ENCODE peak calls at places on chromosomes 3 and 15, in six cellular contexts. One of them, this sample, is unnamed.

GRCh38 chr3:98977520-98977919 is 76.0 kb upstream of the DCBLD2 start:
- DNase-seq in K562: no peak
- DNase-seq in fibroblast of mammary gland: peak; percentile 95
- DNase-seq in heart left ventricle: no peak
- DNase-seq in lower lobe of right lung: no peak
- DNase-seq in foreskin fibroblast: peak; percentile 89
- DNase-seq in this sample: no peak

GRCh38 chr3:45191424-45191823 is 34.7 kb downstream of the TMEM158 start:
- DNase-seq in K562: no peak
- DNase-seq in heart left ventricle: no peak
- DNase-seq in foreskin fibroblast: no peak
- DNase-seq in lower lobe of right lung: no peak
- DNase-seq in fibroblast of mammary gland: no peak
- DNase-seq in this sample: no peak

GRCh38 chr3:185750702-185751101 is 74.1 kb downstream of the IGF2BP2 start:
- DNase-seq in fibroblast of mammary gland: no peak
- DNase-seq in lower lobe of right lung: no peak
- DNase-seq in heart left ventricle: no peak
- DNase-seq in foreskin fibroblast: no peak
- DNase-seq in K562: no peak
- DNase-seq in this sample: no peak

GRCh38 chr3:78134496-78134895 is 1094.6 kb downstream of the ROBO2 start:
- DNase-seq in fibroblast of mammary gland: no peak
- DNase-seq in K562: no peak
- DNase-seq in foreskin fibroblast: no peak
- DNase-seq in heart left ventricle: no peak
- DNase-seq in lower lobe of right lung: no peak
- DNase-seq in this sample: no peak

GRCh38 chr3:98555025-98555379 is 23.2 kb downstream of the GPR15 start:
- DNase-seq in heart left ventricle: no peak
- DNase-seq in fibroblast of mammary gland: no peak
- DNase-seq in K562: no peak
- DNase-seq in lower lobe of right lung: no peak
- DNase-seq in foreskin fibroblast: no peak
- DNase-seq in this sample: no peak

GRCh38 chr3:110384601-110385000 is 687.0 kb upstream of the NECTIN3 start:
- DNase-seq in heart left ventricle: no peak
- DNase-seq in lower lobe of right lung: no peak
- DNase-seq in K562: no peak
- DNase-seq in fibroblast of mammary gland: peak; percentile 72
- DNase-seq in foreskin fibroblast: peak; percentile 64
- DNase-seq in this sample: peak; percentile 19

GRCh38 chr3:13498354-13499060 is 18.4 kb downstream of the HDAC11 start:
- DNase-seq in lower lobe of right lung: peak; percentile 39
- DNase-seq in K562: no peak
- DNase-seq in foreskin fibroblast: no peak
- DNase-seq in heart left ventricle: peak; percentile 42
- DNase-seq in fibroblast of mammary gland: no peak
- DNase-seq in this sample: no peak

GRCh38 chr15:67319968-67320367 is 65.4 kb downstream of the IQCH start:
- DNase-seq in fibroblast of mammary gland: no peak
- DNase-seq in K562: no peak
- DNase-seq in foreskin fibroblast: no peak
- DNase-seq in lower lobe of right lung: no peak
- DNase-seq in heart left ventricle: no peak
- DNase-seq in this sample: no peak

GRCh38 chr3:28081533-28081947 is 159.9 kb upstream of the CMC1 start:
- DNase-seq in foreskin fibroblast: no peak
- DNase-seq in heart left ventricle: no peak
- DNase-seq in K562: no peak
- DNase-seq in lower lobe of right lung: no peak
- DNase-seq in fibroblast of mammary gland: no peak
- DNase-seq in this sample: no peak

GRCh38 chr15:41774062-41774872 is at the start of gene MAPKBP1:
- DNase-seq in lower lobe of right lung: peak; percentile 99
- DNase-seq in heart left ventricle: peak; percentile 98
- DNase-seq in K562: peak; percentile 98
- DNase-seq in fibroblast of mammary gland: peak; percentile 97
- DNase-seq in foreskin fibroblast: peak; percentile 100
- DNase-seq in this sample: peak; percentile 93
- H3K4me3 ChIP-seq in lower lobe of right lung: peak within 1 kb of the TSS; percentile 85
- H3K4me3 ChIP-seq in heart left ventricle: peak within 1 kb of the TSS; percentile 78
- H3K4me3 ChIP-seq in K562: peak within 1 kb of the TSS; percentile 54
- H3K4me3 ChIP-seq in fibroblast of mammary gland: peak within 1 kb of the TSS; percentile 85
- H3K4me3 ChIP-seq in foreskin fibroblast: peak within 1 kb of the TSS; percentile 87
- H3K4me3 ChIP-seq in this sample: peak within 1 kb of the TSS; percentile 90

DNA sequence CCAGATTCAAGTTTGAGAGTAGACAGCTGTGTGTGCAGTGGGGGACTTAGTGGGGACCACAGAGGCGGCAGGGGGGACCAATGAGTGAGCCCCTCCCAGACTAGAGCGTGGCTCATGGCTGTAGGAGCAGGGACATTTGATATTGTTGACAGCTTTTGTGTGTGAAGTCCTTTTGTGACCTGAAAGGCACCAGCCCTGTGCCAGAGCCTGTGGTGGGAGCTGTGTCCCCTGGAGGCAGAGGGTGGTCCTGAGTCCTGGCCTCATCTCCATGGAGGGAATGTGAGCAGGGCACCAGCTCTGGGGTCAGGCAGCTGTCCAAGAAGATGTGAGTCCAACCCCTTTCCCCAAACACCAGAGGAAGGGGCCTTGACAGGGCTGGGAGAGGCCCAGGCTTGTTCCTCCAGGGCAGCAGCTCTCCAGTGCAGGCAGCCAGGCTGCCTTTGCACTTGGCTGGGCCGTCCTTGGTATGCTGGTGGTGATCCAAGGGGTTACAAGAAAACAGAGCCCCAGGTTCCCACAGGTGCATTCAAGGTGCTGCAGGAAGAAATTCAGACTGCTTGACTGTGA is 10.1 kb upstream of the C3orf22 start:
- DNase-seq in foreskin fibroblast: no peak
- DNase-seq in fibroblast of mammary gland: no peak
- DNase-seq in lower lobe of right lung: no peak
- DNase-seq in heart left ventricle: no peak
- DNase-seq in K562: no peak
- DNase-seq in this sample: no peak
- TF ChIP-seq CTCF in foreskin fibroblast: no peak
- TF ChIP-seq CTCF in fibroblast of mammary gland: no peak
- TF ChIP-seq CTCF in lower lobe of right lung: no peak
- TF ChIP-seq CTCF in heart left ventricle: no peak
- TF ChIP-seq CTCF in K562: no peak
- TF ChIP-seq CTCF in this sample: no peak

GRCh38 chr3:117790256-117790987 is 1080.8 kb downstream of the TUSC7 start:
- DNase-seq in K562: no peak
- DNase-seq in fibroblast of mammary gland: peak; percentile 3
- DNase-seq in lower lobe of right lung: no peak
- DNase-seq in foreskin fibroblast: peak; percentile 54
- DNase-seq in heart left ventricle: no peak
- DNase-seq in this sample: peak; percentile 21
- H3K4me3 ChIP-seq in K562: no peak overlapping the region
- H3K4me3 ChIP-seq in fibroblast of mammary gland: no peak overlapping the region
- H3K4me3 ChIP-seq in lower lobe of right lung: no peak overlapping the region
- H3K4me3 ChIP-seq in foreskin fibroblast: no peak overlapping the region
- H3K4me3 ChIP-seq in heart left ventricle: no peak overlapping the region
- H3K4me3 ChIP-seq in this sample: no peak overlapping the region

DNA sequence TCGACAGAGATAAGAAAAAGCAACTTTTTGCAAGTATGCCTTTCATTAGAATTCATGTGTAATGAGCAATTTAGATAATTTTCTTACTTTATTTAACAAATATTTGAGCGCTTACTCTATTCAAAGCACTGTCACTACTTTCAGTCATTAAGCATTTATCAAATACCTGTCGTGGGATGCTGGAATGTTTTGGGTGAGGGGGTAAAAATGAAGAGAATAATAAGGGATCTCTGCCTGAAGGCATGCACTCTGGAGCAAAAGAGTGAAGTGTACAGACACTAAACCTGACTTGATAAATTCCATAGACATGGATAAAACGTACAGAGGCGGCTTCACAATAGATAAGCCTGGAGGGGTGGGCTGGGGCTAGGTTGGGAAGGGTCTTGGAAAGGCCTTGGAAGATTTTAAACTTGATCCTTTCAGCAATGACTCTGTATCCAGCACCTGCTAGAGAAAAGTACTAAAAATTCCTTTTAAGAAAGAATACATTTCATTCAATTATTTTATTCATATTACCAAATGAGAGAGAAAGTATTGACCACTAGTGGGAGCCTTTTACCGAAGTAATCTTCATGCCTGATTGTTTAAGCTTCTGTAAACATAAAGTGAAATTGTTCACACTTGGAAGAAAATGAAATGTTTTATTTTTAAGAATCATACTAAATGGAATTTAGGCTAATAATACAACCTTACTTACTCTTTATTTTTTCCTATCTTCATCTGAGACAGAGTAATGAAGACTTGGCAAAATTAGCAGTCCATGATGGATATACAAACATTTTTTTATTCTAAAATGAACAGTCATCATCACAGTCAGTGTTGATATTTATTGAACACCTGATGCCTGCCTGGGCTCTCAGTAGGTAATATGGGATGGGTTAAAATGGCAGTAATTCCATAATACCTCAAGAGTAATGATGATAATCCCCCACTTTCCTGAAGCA is 113.2 kb downstream of the PPP2R3A start:
- DNase-seq in foreskin fibroblast: peak; percentile 49
- DNase-seq in heart left ventricle: no peak
- DNase-seq in K562: peak; percentile 24
- DNase-seq in lower lobe of right lung: no peak
- DNase-seq in fibroblast of mammary gland: peak; percentile 39
- DNase-seq in this sample: no peak
- TF ChIP-seq CTCF in foreskin fibroblast: peak; percentile 44
- TF ChIP-seq CTCF in heart left ventricle: peak; percentile 49
- TF ChIP-seq CTCF in K562: peak; percentile 69
- TF ChIP-seq CTCF in lower lobe of right lung: peak; percentile 62
- TF ChIP-seq CTCF in fibroblast of mammary gland: peak; percentile 68
- TF ChIP-seq CTCF in this sample: peak; percentile 36

DNA sequence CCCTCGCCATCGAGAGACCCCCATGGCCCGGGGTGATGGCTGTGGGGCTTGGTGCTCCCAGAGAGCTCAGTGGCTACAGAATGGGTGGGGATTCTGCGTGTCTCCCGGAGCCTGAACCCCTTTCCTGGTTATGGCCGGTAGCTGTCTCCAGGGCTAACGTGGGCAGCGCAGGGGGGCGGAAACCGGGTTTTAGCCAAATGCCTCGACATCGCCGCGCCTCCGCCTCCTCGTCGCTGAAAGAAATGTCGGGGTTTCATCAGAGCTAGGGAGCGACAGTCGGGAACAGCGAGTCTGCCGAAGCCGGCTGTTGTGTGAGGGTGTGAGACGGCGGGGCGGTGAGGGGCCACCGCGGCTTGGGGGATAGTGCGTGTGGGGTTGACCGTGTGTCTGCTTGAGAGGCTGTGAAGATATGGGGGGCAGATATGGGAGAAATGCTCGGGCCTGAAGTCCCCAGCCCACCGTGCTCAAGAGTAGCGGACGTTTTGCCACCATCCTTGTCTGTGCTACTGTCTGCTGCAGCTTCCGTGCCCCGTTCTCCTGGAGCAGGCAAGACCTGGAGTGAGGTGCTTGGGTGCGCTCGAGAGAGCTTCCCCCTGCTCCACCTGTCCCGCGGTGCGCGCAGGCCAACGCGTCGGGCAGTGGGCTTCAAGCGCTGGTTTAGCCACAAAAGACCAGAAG is 836 bp upstream of the ISLR2 start:
- DNase-seq in K562: no peak
- DNase-seq in heart left ventricle: no peak
- DNase-seq in lower lobe of right lung: no peak
- DNase-seq in fibroblast of mammary gland: no peak
- DNase-seq in foreskin fibroblast: peak; percentile 18
- DNase-seq in this sample: no peak
- H3K4me3 ChIP-seq in K562: no peak overlapping the region
- H3K4me3 ChIP-seq in heart left ventricle: peak overlapping the region; percentile 13
- H3K4me3 ChIP-seq in lower lobe of right lung: peak overlapping the region; percentile 46
- H3K4me3 ChIP-seq in fibroblast of mammary gland: no peak overlapping the region
- H3K4me3 ChIP-seq in foreskin fibroblast: no peak overlapping the region
- H3K4me3 ChIP-seq in this sample: no peak overlapping the region

DNA sequence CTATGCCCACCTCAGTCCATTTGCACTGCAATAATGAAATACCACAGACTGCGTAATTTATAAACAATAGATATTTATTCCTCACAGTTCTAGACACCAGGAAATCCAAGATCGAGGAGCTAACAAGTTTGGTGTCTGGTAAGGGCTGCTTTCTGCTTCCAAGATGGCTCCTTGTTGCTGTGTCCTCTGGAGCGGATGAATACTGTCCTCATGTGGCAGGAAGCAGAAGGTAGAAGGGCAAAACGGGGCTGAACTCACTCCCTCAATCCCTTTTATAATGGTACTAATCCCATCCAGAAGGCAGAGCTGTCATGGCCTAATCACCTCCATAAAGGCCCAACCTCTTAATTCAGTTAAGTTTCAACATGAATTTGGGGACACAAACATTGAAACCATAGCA is 75.3 kb downstream of the P2RY1 start:
- DNase-seq in foreskin fibroblast: peak; percentile 3
- DNase-seq in heart left ventricle: no peak
- DNase-seq in lower lobe of right lung: no peak
- DNase-seq in fibroblast of mammary gland: peak; percentile 4
- DNase-seq in K562: peak; percentile 55
- DNase-seq in this sample: no peak
- TF ChIP-seq CTCF in foreskin fibroblast: no peak
- TF ChIP-seq CTCF in heart left ventricle: no peak
- TF ChIP-seq CTCF in lower lobe of right lung: peak; percentile 24
- TF ChIP-seq CTCF in fibroblast of mammary gland: no peak
- TF ChIP-seq CTCF in K562: peak; percentile 63
- TF ChIP-seq CTCF in this sample: no peak

GRCh38 chr3:40190056-40190455 is 119.5 kb upstream of the EIF1B start:
- DNase-seq in foreskin fibroblast: no peak
- DNase-seq in K562: no peak
- DNase-seq in fibroblast of mammary gland: no peak
- DNase-seq in lower lobe of right lung: no peak
- DNase-seq in heart left ventricle: no peak
- DNase-seq in this sample: no peak

GRCh38 chr3:40187945-40188344 is 121.6 kb upstream of the EIF1B start:
- DNase-seq in fibroblast of mammary gland: no peak
- DNase-seq in foreskin fibroblast: no peak
- DNase-seq in heart left ventricle: no peak
- DNase-seq in K562: no peak
- DNase-seq in lower lobe of right lung: no peak
- DNase-seq in this sample: no peak

GRCh38 chr3:40185029-40185695 is 124.3 kb upstream of the EIF1B start:
- DNase-seq in fibroblast of mammary gland: no peak
- DNase-seq in lower lobe of right lung: no peak
- DNase-seq in K562: no peak
- DNase-seq in heart left ventricle: no peak
- DNase-seq in foreskin fibroblast: no peak
- DNase-seq in this sample: no peak

GRCh38 chr3:40189118-40189517 is 120.4 kb upstream of the EIF1B start:
- DNase-seq in K562: no peak
- DNase-seq in lower lobe of right lung: no peak
- DNase-seq in heart left ventricle: no peak
- DNase-seq in fibroblast of mammary gland: no peak
- DNase-seq in foreskin fibroblast: no peak
- DNase-seq in this sample: no peak

GRCh38 chr3:40186508-40186907 is 123.0 kb upstream of the EIF1B start:
- DNase-seq in heart left ventricle: no peak
- DNase-seq in fibroblast of mammary gland: no peak
- DNase-seq in lower lobe of right lung: no peak
- DNase-seq in foreskin fibroblast: no peak
- DNase-seq in K562: no peak
- DNase-seq in this sample: no peak
- H3K4me3 ChIP-seq in heart left ventricle: no peak overlapping the region
- H3K4me3 ChIP-seq in fibroblast of mammary gland: no peak overlapping the region
- H3K4me3 ChIP-seq in lower lobe of right lung: no peak overlapping the region
- H3K4me3 ChIP-seq in foreskin fibroblast: no peak overlapping the region
- H3K4me3 ChIP-seq in K562: no peak overlapping the region
- H3K4me3 ChIP-seq in this sample: no peak overlapping the region

GRCh38 chr3:26731843-26732242 is 109.3 kb downstream of the LRRC3B start:
- DNase-seq in fibroblast of mammary gland: no peak
- DNase-seq in foreskin fibroblast: no peak
- DNase-seq in lower lobe of right lung: no peak
- DNase-seq in K562: no peak
- DNase-seq in heart left ventricle: no peak
- DNase-seq in this sample: no peak
- TF ChIP-seq CTCF in fibroblast of mammary gland: no peak
- TF ChIP-seq CTCF in foreskin fibroblast: no peak
- TF ChIP-seq CTCF in lower lobe of right lung: no peak
- TF ChIP-seq CTCF in K562: no peak
- TF ChIP-seq CTCF in heart left ventricle: no peak
- TF ChIP-seq CTCF in this sample: no peak